ENCODE peak calls at places on chromosomes 7 and 10, in eight cellular contexts. W is transverse colon, L is cardiac fibroblast, Q is ACHN, A is fibroblast of lung, R is H54, F is nucleus accumbens, Y is HTR-8/SVneo. H is an unnamed sample.
A peak's percentile ranks its signal among the peaks of the same experiment; 100 is the strongest.

GRCh38 chr10:24483701-24484100 is 240.0 kb downstream of the ARHGAP21 start:
- DNase-seq in W (peak; percentile 81), L (peak; percentile 65), Q (peak; percentile 50), A (peak; percentile 56), R (peak; percentile 86), F (peak; percentile 6), Y (peak; percentile 83), H (peak; percentile 92)

GRCh38 chr10:111360260-111360925 is 283.6 kb downstream of the ADRA2A start:
- DNase-seq in W (peak; percentile 30), L (peak; percentile 15), Q (peak; percentile 66), A (no peak), R (peak; percentile 4), F (no peak), Y (peak; percentile 26), H (peak; percentile 72)

GRCh38 chr7:138325434-138325833 is 134.6 kb upstream of the TRIM24 start:
- DNase-seq in W (no peak), L (no peak), Q (no peak), A (no peak), R (no peak), F (no peak), Y (no peak), H (no peak)

GRCh38 chr7:11345621-11346020 is 371.9 kb downstream of the PHF14 start:
- DNase-seq in W (no peak), L (peak; percentile 33), Q (no peak), A (no peak), R (no peak), F (no peak), Y (no peak), H (no peak)

GRCh38 chr7:106285801-106286492 is 1.2 kb upstream of the NAMPT start:
- DNase-seq in W (no peak), L (peak; percentile 61), Q (no peak), A (peak; percentile 86), R (no peak), F (no peak), Y (no peak), H (no peak)

GRCh38 chr10:70853031-70853430 is 35.3 kb downstream of the PCBD1 start:
- DNase-seq in W (no peak), L (no peak), Q (no peak), A (no peak), R (no peak), F (no peak), Y (no peak), H (no peak)

GRCh38 chr10:17062493-17063487 is 66.8 kb downstream of the CUBN start:
- DNase-seq in W (no peak), L (peak; percentile 97), Q (peak; percentile 90), A (peak; percentile 85), R (peak; percentile 36), F (peak; percentile 4), Y (peak; percentile 39), H (peak; percentile 93)

GRCh38 chr10:7562026-7562425 is 104.7 kb downstream of the ITIH5 start:
- DNase-seq in W (no peak), L (no peak), Q (no peak), A (no peak), R (no peak), F (no peak), Y (no peak), H (no peak)

GRCh38 chr10:132477398-132478340 is 59.9 kb upstream of the INPP5A start:
- DNase-seq in W (peak; percentile 2), L (no peak), Q (no peak), A (no peak), R (no peak), F (no peak), Y (no peak), H (no peak)

GRCh38 chr7:34136698-34137097 is 231.4 kb downstream of the BMPER start:
- DNase-seq in W (no peak), L (no peak), Q (no peak), A (no peak), R (no peak), F (no peak), Y (no peak), H (no peak)

GRCh38 chr7:70695804-70696104 is 436.2 kb upstream of the GALNT17 start:
- DNase-seq in W (no peak), L (no peak), Q (no peak), A (peak; percentile 36), R (no peak), F (no peak), Y (no peak), H (no peak)

GRCh38 chr10:91493313-91493712 is 83.2 kb downstream of the HECTD2 start:
- DNase-seq in W (no peak), L (peak; percentile 73), Q (peak; percentile 77), A (peak; percentile 79), R (peak; percentile 23), F (no peak), Y (peak; percentile 27), H (peak; percentile 46)

GRCh38 chr10:18157909-18158308 is 17.7 kb downstream of the CACNB2 start:
- DNase-seq in W (no peak), L (peak; percentile 75), Q (no peak), A (peak; percentile 86), R (peak; percentile 16), F (no peak), Y (no peak), H (no peak)

GRCh38 chr7:74002474-74003017 is 25.4 kb upstream of the ELN start:
- DNase-seq in W (peak; percentile 67), L (peak; percentile 72), Q (peak; percentile 81), A (peak; percentile 60), R (peak; percentile 93), F (no peak), Y (peak; percentile 83), H (peak; percentile 96)

GRCh38 chr7:1421020-1421790 is 38.1 kb downstream of the MICALL2 start:
- DNase-seq in W (no peak), L (no peak), Q (no peak), A (no peak), R (no peak), F (no peak), Y (no peak), H (peak; percentile 42)

GRCh38 chr10:25758041-25758457 is 176.0 kb upstream of the MYO3A start:
- DNase-seq in W (no peak), L (peak; percentile 47), Q (peak; percentile 44), A (no peak), R (peak; percentile 18), F (peak; percentile 16), Y (peak; percentile 12), H (peak; percentile 26)

GRCh38 chr7:132476541-132476940 is 99.7 kb downstream of the PLXNA4 start:
- DNase-seq in W (no peak), L (no peak), Q (no peak), A (no peak), R (no peak), F (no peak), Y (no peak), H (no peak)

GRCh38 chr7:2952316-2952715 is 91.4 kb downstream of the CARD11 start:
- DNase-seq in W (no peak), L (no peak), Q (no peak), A (no peak), R (no peak), F (no peak), Y (no peak), H (no peak)

GRCh38 chr7:95590387-95591248 is 5.7 kb downstream of the PDK4 start:
- DNase-seq in W (no peak), L (no peak), Q (no peak), A (no peak), R (no peak), F (no peak), Y (no peak), H (no peak)

GRCh38 chr10:108848016-108848415 is 1075.3 kb downstream of the XPNPEP1 start:
- DNase-seq in W (no peak), L (no peak), Q (no peak), A (no peak), R (no peak), F (no peak), Y (no peak), H (no peak)

GRCh38 chr10:49484501-49485230 is 54.3 kb downstream of the ERCC6 start:
- DNase-seq in W (no peak), L (peak; percentile 78), Q (no peak), A (no peak), R (no peak), F (no peak), Y (no peak), H (no peak)

GRCh38 chr10:11740907-11741306 is 1.3 kb upstream of the ECHDC3 start:
- DNase-seq in W (no peak), L (no peak), Q (no peak), A (no peak), R (no peak), F (no peak), Y (no peak), H (no peak)

GRCh38 chr7:23072916-23073315 is 32.7 kb upstream of the KLHL7 start:
- DNase-seq in W (no peak), L (no peak), Q (no peak), A (no peak), R (no peak), F (no peak), Y (no peak), H (no peak)

GRCh38 chr10:8130973-8131911 is 76.8 kb downstream of the GATA3 start:
- DNase-seq in W (no peak), L (peak; percentile 56), Q (peak; percentile 62), A (no peak), R (peak; percentile 41), F (no peak), Y (peak; percentile 52), H (peak; percentile 13)

GRCh38 chr7:155858521-155859061 is 46.3 kb upstream of the SHH start:
- DNase-seq in W (no peak), L (peak; percentile 10), Q (peak; percentile 74), A (peak; percentile 66), R (peak; percentile 81), F (no peak), Y (peak; percentile 30), H (no peak)

GRCh38 chr10:68099736-68100135 is 9.6 kb upstream of the MYPN start:
- DNase-seq in W (no peak), L (peak; percentile 83), Q (no peak), A (peak; percentile 53), R (peak; percentile 31), F (no peak), Y (no peak), H (no peak)

GRCh38 chr10:20897146-20897834 is at the start of gene NEBL:
- DNase-seq in W (no peak), L (no peak), Q (no peak), A (no peak), R (no peak), F (no peak), Y (no peak), H (no peak)

GRCh38 chr7:40839881-40840280 is 705.1 kb downstream of the SUGCT start:
- DNase-seq in W (no peak), L (peak; percentile 66), Q (no peak), A (no peak), R (no peak), F (no peak), Y (no peak), H (no peak)

GRCh38 chr10:75646931-75647330 is 215.5 kb downstream of the LRMDA start:
- DNase-seq in W (no peak), L (no peak), Q (no peak), A (peak; percentile 51), R (no peak), F (no peak), Y (no peak), H (no peak)

GRCh38 chr7:141568227-141568626 is 17.0 kb downstream of the AGK start:
- DNase-seq in W (no peak), L (no peak), Q (no peak), A (no peak), R (no peak), F (no peak), Y (no peak), H (no peak)

H was measured in SW480.